ENCODE peak calls at places on chromosomes 4 and X, in four cellular contexts. T is NB4, X is IMR-90, M is sigmoid colon. W is an unnamed sample.

GRCh38 chr4:151709587-151709986 is 51.2 kb downstream of the GATB start:
- DNase-seq in T (no peak), X (no peak), M (no peak), W (no peak)

GRCh38 chrX:123338240-123338639 is 154.2 kb downstream of the GRIA3 start:
- DNase-seq in T (no peak), X (no peak), M (no peak), W (no peak)

GRCh38 chr4:134665429-134665828 is 463.8 kb upstream of the PABPC4L start:
- DNase-seq in T (no peak), X (no peak), M (no peak), W (no peak)

GRCh38 chr4:19913670-19914069 is 338.0 kb upstream of the SLIT2 start:
- DNase-seq in T (no peak), X (peak), M (no peak), W (no peak)

GRCh38 chr4:118760092-118760491 is 74.9 kb downstream of the METTL14 start:
- DNase-seq in T (no peak), X (no peak), M (no peak), W (no peak)

GRCh38 chrX:14899607-14900006 is 26.4 kb downstream of the MOSPD2 start:
- DNase-seq in T (peak), X (peak), M (no peak), W (no peak)

GRCh38 chr4:133800966-133801365 is 400.6 kb downstream of the PABPC4L start:
- DNase-seq in T (no peak), X (no peak), M (no peak), W (no peak)

GRCh38 chrX:135345328-135345645 is 36.0 kb downstream of the ETDC start:
- DNase-seq in T (no peak), X (peak), M (peak), W (peak)

GRCh38 chr4:13866881-13867280 is 239.4 kb upstream of the BOD1L1 start:
- DNase-seq in T (no peak), X (peak), M (no peak), W (no peak)

GRCh38 chrX:131854586-131854985 is 168.5 kb upstream of the STK26 start:
- DNase-seq in T (peak), X (no peak), M (no peak), W (no peak)

GRCh38 chr4:41887821-41888699 is 47.2 kb upstream of the TMEM33 start:
- DNase-seq in T (peak), X (peak), M (no peak), W (no peak)

GRCh38 chr4:30719363-30720020 is 677 bp upstream of the PCDH7 start:
- DNase-seq in T (peak), X (peak), M (peak), W (peak)

GRCh38 chr4:105281016-105281415 is 134.3 kb downstream of the TET2 start:
- DNase-seq in T (no peak), X (no peak), M (no peak), W (no peak)

GRCh38 chr4:56871357-56871993 is 36.2 kb upstream of the REST start:
- DNase-seq in T (peak), X (no peak), M (no peak), W (no peak)

GRCh38 chr4:12041828-12042227 is 613.1 kb upstream of the HS3ST1 start:
- DNase-seq in T (peak), X (no peak), M (no peak), W (no peak)

GRCh38 chr4:79576480-79576803 is 168.4 kb upstream of the GK2 start:
- DNase-seq in T (peak), X (peak), M (no peak), W (no peak)

GRCh38 chr4:47349323-47349722 is 114.2 kb downstream of the COMMD8 start:
- DNase-seq in T (no peak), X (peak), M (no peak), W (no peak)

GRCh38 chrX:119996069-119996468 is 52.5 kb upstream of the NKAP start:
- DNase-seq in T (no peak), X (no peak), M (no peak), W (no peak)

GRCh38 chrX:46575991-46576392 is 2.4 kb downstream of the CHST7 start:
- DNase-seq in T (no peak), X (peak), M (peak), W (peak)

GRCh38 chr4:6918345-6918744 is 8.7 kb downstream of the TBC1D14 start:
- DNase-seq in T (peak), X (no peak), M (peak), W (no peak)

GRCh38 chrX:117305168-117305766 is 811.3 kb downstream of the KLHL13 start:
- DNase-seq in T (no peak), X (no peak), M (peak), W (no peak)

GRCh38 chr4:140252144-140252741 is 98.3 kb upstream of the MAML3 start:
- DNase-seq in T (peak), X (no peak), M (peak), W (no peak)

GRCh38 chrX:51779306-51779705 is 36.1 kb downstream of the GSPT2 start:
- DNase-seq in T (no peak), X (no peak), M (no peak), W (no peak)

GRCh38 chr4:153649572-153649991 is 34.5 kb upstream of the TLR2 start:
- DNase-seq in T (peak), X (peak), M (no peak), W (no peak)

GRCh38 chrX:11446951-11447350 is 153.7 kb downstream of the AMELX start:
- DNase-seq in T (no peak), X (peak), M (no peak), W (no peak)

GRCh38 chr4:107213410-107213809 is 177.3 kb upstream of the DKK2 start:
- DNase-seq in T (no peak), X (no peak), M (no peak), W (no peak)

GRCh38 chrX:128518508-128518907 is 466.3 kb upstream of the ACTRT1 start:
- DNase-seq in T (peak), X (peak), M (no peak), W (no peak)

GRCh38 chr4:163702736-163703135 is 208.2 kb downstream of the TMA16 start:
- DNase-seq in T (no peak), X (peak), M (no peak), W (no peak)

GRCh38 chrX:71118032-71118984 is at the start of gene MED12:
- DNase-seq in T (peak), X (peak), M (peak), W (peak)

GRCh38 chrX:111728096-111728495 is 47.1 kb downstream of the ALG13 start:
- DNase-seq in T (no peak), X (peak), M (no peak), W (no peak)

GRCh38 chrX:15471016-15471415 is 22.1 kb downstream of the PIR start:
- DNase-seq in T (peak), X (peak), M (peak), W (peak)

GRCh38 chr4:54840992-54841768 is 183.4 kb downstream of the KIT start:
- DNase-seq in T (peak), X (peak), M (no peak), W (peak)

GRCh38 chr4:20788266-20788665 is 88.0 kb downstream of the PACRGL start:
- DNase-seq in T (no peak), X (no peak), M (no peak), W (no peak)

GRCh38 chr4:94880976-94881375 is 123.2 kb downstream of the BMPR1B start:
- DNase-seq in T (no peak), X (peak), M (no peak), W (no peak)

GRCh38 chr4:6716958-6717655 is 1.1 kb downstream of the BLOC1S4 start:
- DNase-seq in T (peak), X (peak), M (no peak), W (no peak)

DNA sequence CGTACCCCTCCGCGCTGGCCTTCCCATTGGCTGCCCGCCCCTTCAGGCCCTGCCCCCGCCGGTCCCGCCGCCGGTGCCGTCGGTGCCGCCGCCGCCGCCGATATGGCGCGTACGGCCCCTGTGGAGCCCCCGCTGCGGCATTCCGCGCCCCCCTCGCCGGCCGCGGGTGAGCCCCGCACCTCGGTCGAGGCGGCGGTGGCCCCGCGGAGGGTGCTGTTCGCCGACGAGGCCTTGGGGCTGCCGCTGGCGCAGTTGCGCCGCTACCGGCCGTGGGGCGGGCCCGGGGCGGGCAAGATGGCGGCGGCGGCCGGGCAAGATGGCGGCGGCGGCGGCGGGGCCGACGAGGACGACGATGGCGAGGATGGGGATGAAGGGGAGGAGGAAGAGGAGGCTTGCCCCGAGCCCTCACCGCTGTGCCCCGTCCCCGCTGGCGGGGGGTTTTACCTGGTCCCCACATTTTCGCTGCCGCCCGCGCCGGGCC is at the start of gene PPP1R3F:
- DNase-seq in T (no peak), X (no peak), M (no peak), W (no peak)
- TF ChIP-seq POLR2A in T (peak), X (peak), M (no peak), W (peak)

DNA sequence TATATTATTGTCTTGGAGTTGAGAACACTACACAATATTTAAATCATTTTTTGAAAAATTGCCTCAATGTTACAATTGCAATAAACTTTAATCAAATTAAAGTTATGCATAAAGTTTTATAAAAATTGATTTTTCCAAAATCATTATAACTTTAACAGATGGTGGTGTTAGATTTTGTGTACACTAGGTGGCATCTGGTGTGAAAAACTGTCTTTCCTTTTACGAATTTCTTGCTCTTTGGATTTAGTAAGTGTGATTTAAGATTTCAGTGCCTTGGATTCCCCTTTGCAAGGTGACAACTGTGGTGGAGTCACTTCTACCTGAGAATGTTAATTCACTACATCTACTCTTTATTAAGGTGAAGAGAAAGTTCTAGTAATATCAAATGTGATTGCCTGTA is 91.6 kb downstream of the AREG start:
- DNase-seq in T (no peak), X (no peak), M (no peak), W (no peak)
- TF ChIP-seq CTCF in T (no peak), X (peak), M (no peak), W (no peak)

GRCh38 chr4:158169931-158170690 is 2.7 kb downstream of the GASK1B start:
- DNase-seq in T (no peak), X (peak), M (no peak), W (peak)

GRCh38 chr4:158172196-158172557 is 648 bp downstream of the GASK1B start:
- DNase-seq in T (no peak), X (peak), M (no peak), W (no peak)

GRCh38 chr4:158169516-158169915 is 3.3 kb downstream of the GASK1B start:
- DNase-seq in T (no peak), X (no peak), M (no peak), W (no peak)

GRCh38 chr4:158171456-158171790 is 1.4 kb downstream of the GASK1B start:
- DNase-seq in T (no peak), X (no peak), M (no peak), W (no peak)

DNA sequence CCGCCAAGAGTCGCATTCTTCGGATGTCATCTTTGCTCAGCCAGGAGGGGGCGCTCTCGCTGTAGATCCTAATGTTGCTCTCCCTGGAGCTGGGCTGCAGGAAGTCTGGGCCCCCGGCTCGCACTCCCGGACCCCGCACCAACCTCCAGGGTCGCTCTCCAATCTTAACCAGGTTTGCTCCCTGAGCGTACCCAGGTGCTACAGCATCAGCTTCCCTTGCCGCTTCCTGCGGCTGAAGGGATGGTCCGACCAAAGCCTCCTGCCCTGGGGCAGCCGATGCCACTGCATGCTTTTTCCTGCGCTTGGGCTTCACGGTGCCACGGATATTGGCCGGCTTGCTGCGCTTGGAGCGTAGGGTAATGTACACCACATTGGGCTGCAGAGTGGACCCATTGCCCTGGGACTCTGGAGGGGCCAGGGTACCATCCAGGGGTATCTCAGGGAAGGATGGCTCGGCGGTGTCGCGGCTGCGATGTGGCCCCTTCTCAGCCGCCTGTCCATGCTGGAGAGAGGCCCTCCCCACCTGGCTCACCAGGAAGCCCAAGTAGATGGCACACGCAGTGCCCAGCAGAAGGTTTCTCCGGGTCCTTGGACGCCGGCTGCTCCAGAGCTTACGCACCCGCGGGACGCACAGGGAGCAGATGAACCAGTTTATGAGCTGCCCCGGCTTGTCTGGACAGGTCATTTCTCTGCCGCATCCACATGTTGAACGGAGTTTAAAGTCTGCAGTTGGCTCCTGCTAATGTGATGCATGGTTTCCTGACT is 2.0 kb downstream of the GASK1B start:
- DNase-seq in T (no peak), X (peak), M (peak), W (peak)
- TF ChIP-seq POLR2A in T (no peak), X (no peak), M (no peak), W (no peak)

GRCh38 chr4:168527560-168527959 is 30.7 kb downstream of the PALLD start:
- DNase-seq in T (no peak), X (no peak), M (no peak), W (no peak)
- TF ChIP-seq CTCF in T (no peak), X (no peak), M (no peak), W (no peak)

DNA sequence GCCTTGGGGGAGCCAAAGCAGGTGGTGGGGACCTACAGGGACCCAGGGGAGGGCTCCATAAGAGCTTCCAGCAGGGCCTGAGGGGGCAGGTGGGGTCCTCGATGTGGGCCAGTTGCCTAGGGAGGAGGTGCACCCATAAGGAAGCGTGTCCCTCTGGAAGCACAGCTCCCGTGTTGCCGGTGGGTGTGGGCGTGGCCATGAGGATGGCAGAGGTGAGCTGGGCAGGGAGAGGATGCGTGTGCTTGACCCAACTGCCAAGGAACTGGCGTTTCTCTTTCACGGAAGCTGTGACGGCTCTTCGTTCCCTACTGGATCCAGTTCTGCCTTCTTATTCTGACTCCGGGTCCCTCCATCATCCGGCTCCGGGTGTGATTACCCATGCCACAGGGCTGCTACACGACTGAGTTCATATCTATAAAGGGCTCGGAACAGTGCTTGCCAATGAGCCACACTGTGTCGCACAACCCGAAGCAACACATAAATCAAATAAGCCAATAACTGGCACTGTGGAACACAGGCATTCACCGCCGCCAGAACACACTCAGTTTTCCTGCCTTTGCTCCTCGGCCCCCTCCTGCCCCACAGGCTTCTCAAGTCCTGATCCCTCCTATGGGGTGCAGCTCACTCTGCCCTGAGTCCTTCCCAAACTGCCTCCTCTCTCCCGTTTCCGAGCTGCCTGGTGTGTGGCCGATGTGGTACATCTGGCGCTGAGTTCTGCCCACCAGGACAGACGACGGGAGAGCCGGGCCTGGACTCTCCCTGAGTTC is 35.5 kb downstream of the RNF212 start:
- DNase-seq in T (no peak), X (no peak), M (no peak), W (no peak)
- TF ChIP-seq POLR2A in T (no peak), X (no peak), M (no peak), W (no peak)

GRCh38 chrX:40079572-40079971 is 18.2 kb downstream of the BCOR start:
- DNase-seq in T (no peak), X (no peak), M (no peak), W (no peak)
- TF ChIP-seq CTCF in T (no peak), X (no peak), M (no peak), W (no peak)

DNA sequence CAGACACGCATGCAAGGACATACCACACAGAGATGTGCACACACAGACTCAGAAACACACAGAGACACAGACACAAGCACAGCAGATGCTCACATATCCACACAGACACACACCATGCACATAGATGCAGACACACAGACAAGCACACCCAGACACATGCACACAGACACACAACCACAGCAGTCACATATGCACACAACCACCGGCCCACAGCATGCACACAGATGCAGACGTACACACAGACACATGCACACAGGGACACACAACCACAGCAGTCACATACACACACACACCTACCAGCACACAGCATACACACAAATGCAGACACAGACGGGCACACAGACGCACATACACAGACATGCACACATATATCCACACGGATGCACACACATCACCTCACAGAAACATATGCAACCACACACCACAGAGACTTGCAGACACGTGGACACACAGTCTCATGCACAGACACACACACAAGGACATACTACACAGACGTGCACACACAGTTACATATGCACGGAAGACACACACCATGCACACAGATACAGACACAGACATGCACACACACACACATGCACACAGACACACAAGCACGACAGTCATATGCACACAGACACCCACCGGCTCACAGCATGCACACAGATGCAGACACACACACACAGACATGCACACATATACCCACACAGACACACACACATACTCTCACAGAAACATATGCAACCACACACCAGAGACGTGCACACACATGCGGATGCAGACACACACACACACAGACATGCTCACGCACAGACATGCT is 25.2 kb upstream of the SLC25A6 start:
- DNase-seq in T (no peak), X (no peak), M (peak), W (no peak)
- TF ChIP-seq POLR2A in T (no peak), X (no peak), M (no peak), W (no peak)

GRCh38 chr4:168631241-168632151 is 134.6 kb downstream of the PALLD start:
- DNase-seq in T (peak), X (peak), M (peak), W (peak)
- TF ChIP-seq CTCF in T (no peak), X (peak), M (peak), W (peak)

GRCh38 chr4:1050486-1051213 is 39.2 kb downstream of the FGFRL1 start:
- DNase-seq in T (no peak), X (no peak), M (peak), W (no peak)

GRCh38 chr4:1052231-1052671 is 40.8 kb downstream of the FGFRL1 start:
- DNase-seq in T (peak), X (no peak), M (peak), W (no peak)

GRCh38 chr4:1049591-1049905 is 38.1 kb downstream of the FGFRL1 start:
- DNase-seq in T (no peak), X (no peak), M (peak), W (peak)

GRCh38 chr4:1053080-1053661 is 41.7 kb downstream of the FGFRL1 start:
- DNase-seq in T (peak), X (peak), M (peak), W (no peak)

DNA sequence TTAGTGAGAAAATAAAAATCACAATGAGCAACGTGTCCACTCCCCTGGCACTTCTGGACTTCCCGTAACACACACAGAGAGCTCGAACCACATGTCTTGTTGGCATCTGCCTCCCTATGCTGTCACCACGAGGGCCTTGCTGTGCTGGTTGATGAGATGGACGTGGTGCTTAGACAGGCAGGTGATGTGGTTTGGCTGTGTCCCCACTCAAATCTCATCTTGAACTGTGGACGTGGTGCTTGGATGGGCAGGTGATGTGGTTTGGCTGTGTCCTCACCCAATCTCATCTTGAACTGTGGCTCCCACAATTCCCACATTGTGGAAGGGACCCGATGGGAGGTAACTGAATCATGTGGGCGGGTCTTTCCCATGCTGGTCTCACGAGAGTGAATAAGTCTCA is 40.0 kb downstream of the FGFRL1 start:
- DNase-seq in T (no peak), X (no peak), M (peak), W (no peak)
- TF ChIP-seq POLR2A in T (no peak), X (no peak), M (no peak), W (no peak)